ENCODE peak calls at places on chromosome X, in four cellular contexts. B, M, G and A are unnamed samples.

GRCh38 chrX:47595701-47596655 is 13.7 kb downstream of the TIMP1 start:
- DNase-seq in B (no peak), M (no peak), G (no peak), A (no peak)

GRCh38 chrX:47637546-47638195 is 7.9 kb upstream of the CFP start:
- DNase-seq in B (peak; percentile 39), M (no peak), G (peak; percentile 37), A (peak; percentile 77)

GRCh38 chrX:49001521-49002090 is 458 bp downstream of the GRIPAP1 start:
- DNase-seq in B (no peak), M (peak; percentile 24), G (peak; percentile 7), A (peak; percentile 16)

GRCh38 chrX:12981880-12982279 is 7.0 kb downstream of the TMSB4X start:
- DNase-seq in B (no peak), M (no peak), G (no peak), A (no peak)

GRCh38 chrX:6021316-6022091 is 207.2 kb downstream of the NLGN4X start:
- DNase-seq in B (no peak), M (peak; percentile 17), G (peak; percentile 55), A (peak; percentile 28)

GRCh38 chrX:70664726-70665125 is 220.1 kb downstream of the DLG3 start:
- DNase-seq in B (no peak), M (peak; percentile 10), G (peak; percentile 1), A (peak; percentile 16)

GRCh38 chrX:48470110-48470832 is at the start of gene SLC38A5:
- DNase-seq in B (no peak), M (no peak), G (no peak), A (no peak)

GRCh38 chrX:107880054-107880610 is 54.5 kb downstream of the MID2 start:
- DNase-seq in B (no peak), M (peak; percentile 52), G (no peak), A (no peak)

GRCh38 chrX:22742174-22742573 is 257.6 kb upstream of the DDX53 start:
- DNase-seq in B (no peak), M (no peak), G (no peak), A (no peak)